ENCODE peak calls at places on chromosomes 16 and 17, in seven cellular contexts. P, T, J, H, Y, G and L are unnamed samples.

GRCh38 chr16:66588981-66589713 is 9.9 kb downstream of the CMTM2 start:
- DNase-seq in T (peak; percentile 62), J (no peak), P (no peak), Y (peak; percentile 35), H (peak; percentile 57), G (peak; percentile 20), L (peak; percentile 55)

GRCh38 chr16:56848056-56848936 is 16.7 kb upstream of the SLC12A3 start:
- DNase-seq in G (peak; percentile 65), J (peak; percentile 15), Y (peak; percentile 47), T (no peak), P (no peak), H (no peak), L (no peak)

GRCh38 chr17:36686123-36686669 is 84.8 kb downstream of the MRM1 start:
- DNase-seq in Y (no peak), G (no peak), H (no peak), T (no peak), J (no peak), P (no peak), L (no peak)

GRCh38 chr16:67279296-67280089 is at the start of gene PLEKHG4:
- DNase-seq in H (peak; percentile 76), P (peak; percentile 55), J (no peak), T (peak; percentile 84), G (peak; percentile 56), Y (no peak), L (peak; percentile 69)

GRCh38 chr17:59722623-59723022 is 15.2 kb downstream of the VMP1 start:
- DNase-seq in H (no peak), J (no peak), P (no peak), G (no peak), Y (no peak), T (no peak), L (no peak)

GRCh38 chr16:1912215-1912543 is 6.0 kb downstream of the HS3ST6 start:
- DNase-seq in H (no peak), G (no peak), J (no peak), Y (no peak), T (no peak), P (no peak), L (no peak)

GRCh38 chr17:8608001-8608400 is 22.5 kb downstream of the MYH10 start:
- DNase-seq in H (no peak), G (no peak), T (no peak), P (no peak), Y (no peak), J (no peak), L (no peak)

GRCh38 chr16:89505204-89506112 is 2.7 kb upstream of the SPG7 start:
- DNase-seq in T (peak; percentile 90), P (peak; percentile 81), J (peak; percentile 74), G (peak; percentile 98), Y (peak; percentile 72), H (peak; percentile 90), L (peak; percentile 99)

GRCh38 chr16:397135-397661 is at the start of gene NME4:
- DNase-seq in H (no peak), G (peak; percentile 42), J (no peak), T (no peak), P (no peak), Y (peak; percentile 59), L (no peak)

GRCh38 chr16:2277466-2278271 is 9.7 kb upstream of the RNPS1 start:
- DNase-seq in P (no peak), G (no peak), T (no peak), H (no peak), Y (no peak), J (no peak), L (no peak)

GRCh38 chr17:56499799-56500388 is 93.6 kb upstream of the NOG start:
- DNase-seq in P (no peak), G (peak; percentile 39), Y (peak; percentile 19), H (peak; percentile 16), J (no peak), T (peak; percentile 22), L (peak; percentile 24)

GRCh38 chr17:82732118-82732743 is 3.2 kb upstream of the FN3K start:
- DNase-seq in G (no peak), J (no peak), Y (no peak), T (no peak), P (no peak), H (no peak), L (no peak)

GRCh38 chr16:2486645-2487516 is 12.0 kb downstream of the TBC1D24 start:
- DNase-seq in H (peak; percentile 76), Y (no peak), G (no peak), T (peak; percentile 77), P (peak; percentile 57), J (no peak), L (no peak)

GRCh38 chr16:87363771-87364476 is 19.7 kb downstream of the FBXO31 start:
- DNase-seq in H (no peak), T (no peak), Y (no peak), P (no peak), J (no peak), G (peak; percentile 65), L (no peak)

GRCh38 chr16:48076455-48077012 is 79.3 kb downstream of the ABCC12 start:
- DNase-seq in G (peak; percentile 6), H (no peak), P (no peak), J (no peak), Y (no peak), T (no peak), L (peak; percentile 93)

GRCh38 chr16:4324479-4324868 is 8.6 kb downstream of the GLIS2 start:
- DNase-seq in G (no peak), T (no peak), H (no peak), P (no peak), J (no peak), Y (no peak), L (no peak)

GRCh38 chr16:21194771-21195301 is 16.5 kb downstream of the ZP2 start:
- DNase-seq in Y (no peak), G (no peak), H (no peak), P (no peak), T (no peak), J (no peak), L (no peak)

GRCh38 chr16:749010-749409 is 8.2 kb upstream of the CIAO3 start:
- DNase-seq in H (no peak), Y (no peak), G (peak; percentile 65), J (no peak), P (no peak), T (no peak), L (no peak)

GRCh38 chr16:68091604-68092261 is 6.6 kb downstream of the NFATC3 start:
- DNase-seq in H (no peak), J (no peak), G (peak; percentile 41), Y (no peak), T (no peak), P (no peak), L (peak; percentile 70)